ENCODE peak calls at places on chromosomes 6 and 20, in six cellular contexts. P is heart left ventricle, Y is stomach, D is HCT116, G is tibial nerve, O is upper lobe of left lung. A is an unnamed sample.

GRCh38 chr6:33905081-33905609 is 101.3 kb upstream of the MLN start:
- DNase-seq in Y (no peak), G (no peak), O (no peak), P (no peak), D (no peak), A (no peak)

GRCh38 chr20:18679020-18679419 is 91.2 kb downstream of the DTD1 start:
- DNase-seq in D (no peak), Y (peak), O (no peak), G (no peak), P (no peak), A (no peak)

GRCh38 chr6:158037021-158037420 is 55.4 kb downstream of the SYNJ2 start:
- DNase-seq in O (no peak), G (no peak), Y (no peak), D (no peak), P (no peak), A (no peak)

GRCh38 chr6:17986656-17987575 is 519 bp downstream of the KIF13A start:
- DNase-seq in O (peak), Y (peak), G (peak), P (peak), D (no peak), A (peak)

GRCh38 chr20:4064118-4064962 is 49.0 kb upstream of the RNF24 start:
- DNase-seq in G (peak), Y (peak), P (peak), D (peak), O (peak), A (peak)

GRCh38 chr20:16637814-16638213 is 64.6 kb upstream of the KIF16B start:
- DNase-seq in P (no peak), O (no peak), Y (no peak), G (no peak), D (no peak), A (no peak)

GRCh38 chr6:124719951-124720350 is 242.3 kb upstream of the RNF217 start:
- DNase-seq in Y (no peak), O (no peak), G (no peak), P (no peak), D (no peak), A (no peak)

GRCh38 chr6:145086197-145086596 is 649.1 kb downstream of the EPM2A start:
- DNase-seq in Y (no peak), P (no peak), G (no peak), O (no peak), D (no peak), A (peak)

GRCh38 chr20:56957737-56958553 is 308.5 kb downstream of the BMP7 start:
- DNase-seq in D (no peak), O (no peak), P (no peak), Y (no peak), G (no peak), A (peak)

GRCh38 chr6:3393796-3394195 is 63.1 kb downstream of the SLC22A23 start:
- DNase-seq in O (no peak), D (no peak), G (no peak), Y (no peak), P (no peak), A (no peak)

GRCh38 chr6:57190140-57190539 is 18.0 kb downstream of the BAG2 start:
- DNase-seq in D (no peak), O (no peak), G (no peak), P (no peak), Y (no peak), A (peak)

GRCh38 chr6:170158296-170159039 is 132.4 kb downstream of the DLL1 start:
- DNase-seq in D (no peak), G (no peak), O (peak), P (no peak), Y (no peak), A (no peak)

GRCh38 chr20:20956586-20956985 is 149.6 kb downstream of the LINC00237 start:
- DNase-seq in Y (no peak), D (no peak), P (no peak), G (no peak), O (peak), A (no peak)

GRCh38 chr20:50336631-50337030 is 146.0 kb downstream of the CEBPB start:
- DNase-seq in P (no peak), D (no peak), Y (no peak), G (no peak), O (no peak), A (no peak)

GRCh38 chr20:50335866-50336265 is 145.2 kb downstream of the CEBPB start:
- DNase-seq in G (no peak), D (no peak), O (no peak), P (no peak), Y (no peak), A (no peak)

GRCh38 chr20:50333131-50333530 is 142.5 kb downstream of the CEBPB start:
- DNase-seq in P (no peak), D (no peak), G (no peak), O (no peak), Y (no peak), A (no peak)

GRCh38 chr20:50333856-50334255 is 143.2 kb downstream of the CEBPB start:
- DNase-seq in G (no peak), P (no peak), O (no peak), D (no peak), Y (no peak), A (no peak)

DNA sequence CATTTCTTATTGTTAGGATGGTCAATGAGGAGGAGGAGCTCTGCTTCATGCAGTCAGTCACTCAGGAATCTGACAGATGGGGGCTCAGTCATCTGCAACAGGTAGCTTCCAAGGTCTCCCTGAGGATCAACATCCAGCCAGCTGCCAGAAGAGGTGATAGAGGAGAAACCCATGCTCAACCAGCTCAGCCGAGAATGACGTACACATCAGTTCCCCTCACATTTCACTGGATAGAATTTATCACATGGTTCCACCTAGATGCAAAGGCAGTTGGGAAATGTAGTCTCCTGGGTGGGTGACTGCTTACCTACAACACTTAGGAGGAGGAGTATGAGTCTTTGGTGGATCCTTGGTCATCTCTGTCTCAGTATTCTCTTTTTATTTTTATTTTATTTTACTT is 144.5 kb downstream of the CEBPB start:
- DNase-seq in Y (no peak), D (peak), P (no peak), O (no peak), G (no peak), A (peak)
- TF ChIP-seq POLR2A in Y (no peak), D (no peak), P (no peak), O (no peak), G (no peak), A (no peak)

DNA sequence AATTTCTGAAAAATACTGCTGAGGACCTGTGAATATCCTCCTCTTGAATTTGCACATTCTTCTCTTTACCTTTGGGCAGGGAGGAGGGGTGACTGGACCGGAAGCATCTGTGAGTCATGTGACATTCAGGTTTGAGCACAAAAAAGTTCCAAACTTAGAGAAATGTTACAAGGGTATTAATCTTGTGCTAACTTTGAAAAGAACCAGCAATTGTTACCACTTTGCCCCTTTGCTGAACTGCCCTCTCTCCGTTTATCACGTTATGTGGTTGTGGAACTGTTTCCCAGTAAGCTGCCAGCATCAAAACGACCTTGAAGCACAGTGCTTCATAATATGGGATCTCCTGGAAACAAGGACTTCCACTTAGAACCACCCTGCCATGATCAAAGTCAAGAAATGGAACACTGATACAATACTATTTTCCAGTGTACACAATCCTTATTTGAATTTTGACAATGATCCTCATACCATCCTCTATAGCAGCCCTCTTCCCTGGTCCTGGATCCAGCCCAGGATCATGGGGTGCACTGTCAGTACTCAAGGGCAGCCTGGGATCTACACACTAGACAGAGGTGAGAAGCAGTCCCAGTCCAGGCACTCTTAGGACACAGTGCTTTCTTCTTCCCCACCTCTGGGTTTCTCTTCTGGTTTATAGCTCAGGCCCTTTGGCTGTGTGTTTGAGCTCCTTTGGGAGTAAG is 2.3 kb upstream of the TUBB1 start:
- DNase-seq in Y (no peak), G (no peak), O (no peak), P (no peak), D (no peak), A (no peak)
- TF ChIP-seq POLR2A in Y (no peak), G (no peak), O (no peak), P (no peak), D (no peak), A (no peak)

GRCh38 chr6:26205161-26205624 is 118.0 kb downstream of the HFE start:
- DNase-seq in O (no peak), P (peak), D (peak), Y (peak), G (no peak), A (peak)
- TF ChIP-seq POLR2A in O (peak), P (no peak), D (no peak), Y (no peak), G (no peak), A (peak)

DNA sequence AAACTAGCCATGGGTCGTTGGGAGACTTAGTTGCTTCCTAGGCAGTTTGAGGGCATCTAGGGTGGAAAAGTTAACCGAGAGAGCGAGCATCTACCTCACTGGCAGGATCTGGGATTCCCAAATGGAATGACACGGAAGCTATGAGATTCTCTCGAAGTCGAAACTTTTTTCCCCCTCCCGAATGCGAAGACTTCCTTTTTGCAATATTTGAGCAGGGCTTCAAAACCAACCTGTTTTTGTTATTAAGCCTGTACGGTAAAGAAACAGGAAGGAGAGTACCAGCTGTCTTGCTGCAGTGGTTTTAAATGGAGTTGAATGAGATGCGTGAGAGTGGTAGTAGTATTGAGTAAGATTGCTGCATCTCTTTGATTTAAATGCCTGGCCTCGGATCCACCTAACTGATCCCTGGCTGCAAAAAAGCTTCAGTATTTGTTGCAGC is 1.1 kb downstream of the NCOA3 start:
- DNase-seq in G (no peak), P (no peak), D (no peak), O (no peak), Y (no peak), A (peak)
- TF ChIP-seq POLR2A in G (no peak), P (no peak), D (no peak), O (peak), Y (no peak), A (no peak)

DNA sequence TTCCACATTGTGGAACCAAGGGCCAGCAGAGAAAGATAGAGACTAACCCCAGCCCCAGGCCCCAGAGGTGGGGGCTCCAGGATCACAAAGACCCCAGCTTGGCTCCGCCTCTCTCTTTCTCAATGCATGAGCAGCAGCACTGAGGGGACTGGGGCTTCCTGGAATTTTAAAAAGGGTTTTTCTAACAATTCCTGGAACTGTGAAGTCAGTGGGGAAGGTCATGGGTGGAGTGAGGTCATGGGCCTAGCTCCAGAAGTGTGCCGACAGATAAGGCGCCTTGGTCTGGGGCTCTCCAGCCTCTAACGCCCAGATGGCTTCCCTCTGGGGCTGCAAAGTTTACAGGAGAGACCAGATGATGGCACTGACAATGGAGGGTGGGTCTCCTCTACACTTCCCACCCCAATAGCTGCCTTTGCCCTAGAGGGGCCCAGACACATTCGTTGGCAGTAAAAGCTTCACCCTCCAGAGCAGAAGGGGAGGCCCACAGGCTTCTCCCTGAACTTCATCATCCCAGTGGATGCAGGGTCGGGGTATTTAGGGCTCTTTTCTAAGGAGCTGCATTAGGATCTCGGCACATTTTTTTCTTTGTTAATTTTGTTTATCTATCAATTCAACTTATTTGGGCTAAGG is 46.9 kb upstream of the CD93 start:
- DNase-seq in Y (no peak), P (peak), G (no peak), O (no peak), D (no peak), A (no peak)
- TF ChIP-seq POLR2A in Y (no peak), P (no peak), G (no peak), O (no peak), D (no peak), A (no peak)

GRCh38 chr6:6736753-6737654 is 148.5 kb downstream of the LY86 start:
- DNase-seq in O (peak), D (no peak), Y (peak), G (peak), P (peak), A (no peak)
- TF ChIP-seq POLR2A in O (no peak), D (no peak), Y (no peak), G (no peak), P (no peak), A (no peak)

GRCh38 chr6:138063726-138064125 is 43.5 kb downstream of the PERP start:
- DNase-seq in O (no peak), Y (no peak), D (no peak), P (no peak), G (no peak), A (no peak)
- TF ChIP-seq POLR2A in O (no peak), Y (no peak), D (no peak), P (no peak), G (no peak), A (no peak)

DNA sequence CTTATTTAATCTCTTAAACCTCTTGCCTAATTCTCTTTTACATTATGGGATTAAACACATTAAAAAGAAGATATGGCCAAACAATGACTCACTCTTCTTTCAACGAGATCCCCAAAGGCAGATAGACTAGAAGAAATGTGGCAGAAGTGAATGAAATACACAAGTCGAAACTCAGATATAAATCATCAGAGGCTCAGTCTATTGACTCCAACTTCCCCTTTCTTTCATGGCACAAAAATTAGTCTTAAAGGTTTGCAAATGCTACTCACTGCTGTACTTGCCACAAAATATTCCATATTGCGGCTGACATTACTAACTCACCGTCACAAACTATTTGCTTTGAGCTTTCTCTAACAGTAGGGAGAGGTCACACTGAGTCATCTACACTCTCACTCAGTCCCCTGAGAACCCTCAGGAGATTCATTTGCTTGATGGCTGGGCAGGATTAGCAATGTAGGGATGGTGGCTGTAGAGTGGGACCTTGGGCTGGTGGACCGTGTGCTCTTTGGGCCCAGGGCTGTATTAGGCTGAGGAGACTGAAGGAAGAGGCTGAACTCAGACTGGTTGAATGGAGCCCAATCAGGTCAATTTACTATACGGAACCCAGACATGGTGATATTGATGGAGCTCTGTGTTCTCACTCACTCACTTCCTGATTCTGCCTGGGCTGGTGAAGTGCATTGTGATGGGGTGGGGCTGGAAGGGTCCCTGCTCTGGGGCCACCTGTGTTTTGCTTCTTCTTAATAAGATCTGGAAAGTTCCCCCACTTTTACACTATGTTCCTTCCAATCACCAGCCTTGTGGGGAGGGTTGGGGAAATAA is 42.8 kb upstream of the UBR2 start:
- DNase-seq in D (peak), G (no peak), O (no peak), P (no peak), Y (no peak), A (peak)
- TF ChIP-seq POLR2A in D (no peak), G (no peak), O (no peak), P (no peak), Y (no peak), A (no peak)

GRCh38 chr20:38165089-38165965 is at the start of gene TGM2:
- DNase-seq in O (peak), G (no peak), P (peak), Y (peak), D (no peak), A (peak)
- TF ChIP-seq POLR2A in O (peak), G (no peak), P (peak), Y (no peak), D (no peak), A (no peak)

A was measured in NB4.